ENCODE peak calls at places on chromosomes 4 and X, in six cellular contexts. O is progenitor cell of endocrine pancreas, E is breast epithelium, F is pancreas, Z is GM06990, U is A549. L is an unnamed sample.
A peak's percentile ranks its signal among the peaks of the same experiment; 100 is the strongest.

GRCh38 chr4:1010522-1011021 is 854 bp upstream of the FGFRL1 start:
- DNase-seq in O (no peak), E (no peak), F (no peak), Z (peak; percentile 61), U (peak; percentile 83), L (peak; percentile 52)

GRCh38 chrX:15761564-15762191 is 23.6 kb downstream of the CA5B start:
- DNase-seq in O (no peak), E (no peak), F (no peak), Z (no peak), U (peak; percentile 7), L (peak; percentile 8)

GRCh38 chr4:139144911-139145551 is 32.0 kb downstream of the ELF2 start:
- DNase-seq in O (no peak), E (no peak), F (no peak), Z (no peak), U (no peak), L (peak; percentile 16)

GRCh38 chrX:109384569-109385174 is 97.2 kb downstream of the GUCY2F start:
- DNase-seq in O (no peak), E (no peak), F (no peak), Z (peak; percentile 9), U (peak; percentile 11), L (peak; percentile 28)

GRCh38 chrX:1537031-1537715 is at the start of gene P2RY8:
- DNase-seq in O (no peak), E (no peak), F (no peak), Z (peak; percentile 85), U (peak; percentile 64), L (peak; percentile 60)

GRCh38 chrX:49209434-49210251 is 9.7 kb upstream of the SYP start:
- DNase-seq in O (no peak), E (no peak), F (no peak), Z (no peak), U (no peak), L (no peak)

GRCh38 chr4:7328913-7329638 is 105.7 kb downstream of the PSAPL1 start:
- DNase-seq in O (no peak), E (no peak), F (peak; percentile 71), Z (no peak), U (peak; percentile 73), L (peak; percentile 46)

GRCh38 chr4:8179771-8180170 is 19.3 kb upstream of the SH3TC1 start:
- DNase-seq in O (no peak), E (no peak), F (no peak), Z (no peak), U (no peak), L (no peak)

GRCh38 chr4:183825346-183825745 is 79.8 kb upstream of the STOX2 start:
- DNase-seq in O (no peak), E (no peak), F (no peak), Z (no peak), U (no peak), L (no peak)

GRCh38 chrX:150036181-150036580 is 97.9 kb upstream of the EOLA2 start:
- DNase-seq in O (no peak), E (no peak), F (no peak), Z (no peak), U (peak; percentile 83), L (peak; percentile 59)

GRCh38 chrX:11406109-11406755 is 113.0 kb downstream of the AMELX start:
- DNase-seq in O (no peak), E (no peak), F (no peak), Z (no peak), U (no peak), L (no peak)

GRCh38 chr4:169741569-169741968 is 16.2 kb downstream of the HPF1 start:
- DNase-seq in O (no peak), E (no peak), F (no peak), Z (no peak), U (no peak), L (no peak)

GRCh38 chrX:97132654-97133415 is 249.1 kb downstream of the RPA4 start:
- DNase-seq in O (no peak), E (no peak), F (no peak), Z (no peak), U (no peak), L (no peak)

GRCh38 chr4:146582864-146583263 is 55.8 kb upstream of the POU4F2 start:
- DNase-seq in O (no peak), E (no peak), F (no peak), Z (no peak), U (no peak), L (no peak)

GRCh38 chr4:152896819-152897218 is 39.3 kb upstream of the FHDC1 start:
- DNase-seq in O (no peak), E (no peak), F (no peak), Z (no peak), U (no peak), L (no peak)

GRCh38 chrX:9871871-9872270 is 85.6 kb downstream of the SHROOM2 start:
- DNase-seq in O (no peak), E (no peak), F (no peak), Z (no peak), U (no peak), L (no peak)

GRCh38 chr4:165905405-165906027 is 32.5 kb downstream of the TLL1 start:
- DNase-seq in O (no peak), E (no peak), F (no peak), Z (no peak), U (peak; percentile 6), L (no peak)

GRCh38 chr4:147678796-147679549 is 5.0 kb downstream of the PRMT9 start:
- DNase-seq in O (no peak), E (no peak), F (no peak), Z (no peak), U (peak; percentile 17), L (no peak)

GRCh38 chr4:147682755-147683154 is 1.2 kb downstream of the PRMT9 start:
- DNase-seq in O (no peak), E (no peak), F (no peak), Z (no peak), U (no peak), L (no peak)

GRCh38 chr4:147689062-147689461 is 5.1 kb upstream of the PRMT9 start:
- DNase-seq in O (no peak), E (no peak), F (no peak), Z (no peak), U (no peak), L (no peak)

GRCh38 chr4:147683172-147683571 is 791 bp downstream of the PRMT9 start:
- DNase-seq in O (no peak), E (no peak), F (no peak), Z (no peak), U (no peak), L (no peak)

DNA sequence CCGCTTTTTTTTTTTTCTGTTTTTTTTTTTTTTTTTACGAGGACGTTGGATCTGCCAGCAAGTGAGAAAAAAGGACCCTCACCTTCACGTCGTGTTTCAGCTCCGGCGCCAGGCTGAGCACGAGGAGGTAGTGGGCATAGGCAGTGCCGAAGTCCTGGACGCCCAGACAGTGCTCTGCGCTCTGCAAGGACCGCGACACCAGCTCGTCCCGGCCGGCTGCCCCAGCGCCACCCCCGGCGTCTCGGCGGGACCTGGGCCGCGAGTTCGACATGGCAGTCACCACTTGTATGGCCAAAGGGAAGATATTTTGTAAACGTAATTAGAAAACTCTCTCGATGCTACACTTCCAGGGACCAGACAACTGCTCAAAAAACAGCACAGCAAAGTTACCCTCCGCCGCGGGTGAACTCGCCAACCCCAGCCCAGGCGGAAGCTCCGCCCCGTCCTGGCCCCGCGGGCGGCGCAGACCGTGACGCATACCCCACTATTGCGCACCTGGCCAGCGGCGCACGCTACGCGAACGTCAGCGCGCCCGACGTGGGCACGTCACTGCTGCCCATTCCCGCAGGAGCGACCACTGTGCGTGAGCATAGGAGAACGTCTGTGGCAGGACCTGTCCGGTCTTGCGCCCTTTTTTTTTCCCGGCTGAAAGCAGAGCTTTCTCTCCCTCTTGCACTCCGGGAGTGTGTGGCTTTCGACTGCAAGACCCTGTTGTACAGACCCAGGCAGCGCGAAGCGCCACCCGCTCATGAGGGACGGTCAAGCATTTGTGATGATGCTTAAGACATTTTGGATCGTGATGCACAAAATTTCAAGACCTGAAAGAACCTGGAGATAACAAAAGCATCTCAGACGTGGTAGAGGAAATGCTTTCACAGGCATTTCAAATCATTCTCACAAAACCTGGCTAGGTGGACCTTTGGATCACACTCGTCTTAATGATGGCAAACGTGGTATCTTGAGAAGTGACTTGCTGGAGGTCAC is at the start of gene PRMT9:
- DNase-seq in O (peak; percentile 76), E (peak; percentile 88), F (peak; percentile 94), Z (peak; percentile 94), U (peak; percentile 86), L (peak; percentile 86)
- TF ChIP-seq CTCF in O (no peak), E (no peak), F (no peak), Z (no peak), U (no peak), L (no peak)

GRCh38 chr4:44210750-44211149 is 237.9 kb downstream of the KCTD8 start:
- DNase-seq in O (no peak), E (no peak), F (no peak), Z (no peak), U (no peak), L (no peak)
- TF ChIP-seq CTCF in O (peak; percentile 16), E (no peak), F (no peak), Z (no peak), U (no peak), L (no peak)

DNA sequence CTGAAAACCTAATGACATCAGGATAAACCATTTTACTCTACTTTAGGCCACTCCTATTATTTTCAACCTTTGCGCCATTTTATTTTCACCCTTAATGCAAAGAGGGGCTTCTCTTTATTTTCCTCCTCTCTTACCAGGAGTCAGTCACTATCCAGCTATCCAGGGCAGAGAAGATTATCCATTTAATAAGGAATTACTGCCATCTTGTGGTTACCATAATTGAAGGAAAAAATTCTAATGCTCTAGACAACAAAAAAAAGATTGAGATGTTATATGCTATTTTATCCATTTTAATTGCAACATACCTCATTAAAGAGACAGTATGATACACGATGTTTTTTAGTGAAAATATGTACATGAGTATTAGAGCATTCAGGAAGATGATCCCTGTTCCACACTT is 514.5 kb upstream of the FAM241A start:
- DNase-seq in O (no peak), E (no peak), F (no peak), Z (no peak), U (no peak), L (no peak)
- TF ChIP-seq CTCF in O (peak; percentile 55), E (peak; percentile 24), F (no peak), Z (peak; percentile 2), U (peak; percentile 57), L (no peak)

GRCh38 chr4:158268553-158268952 is 58.3 kb downstream of the TMEM144 start:
- DNase-seq in O (no peak), E (no peak), F (no peak), Z (no peak), U (no peak), L (no peak)
- TF ChIP-seq CTCF in O (no peak), E (no peak), F (no peak), Z (no peak), U (no peak), L (no peak)

DNA sequence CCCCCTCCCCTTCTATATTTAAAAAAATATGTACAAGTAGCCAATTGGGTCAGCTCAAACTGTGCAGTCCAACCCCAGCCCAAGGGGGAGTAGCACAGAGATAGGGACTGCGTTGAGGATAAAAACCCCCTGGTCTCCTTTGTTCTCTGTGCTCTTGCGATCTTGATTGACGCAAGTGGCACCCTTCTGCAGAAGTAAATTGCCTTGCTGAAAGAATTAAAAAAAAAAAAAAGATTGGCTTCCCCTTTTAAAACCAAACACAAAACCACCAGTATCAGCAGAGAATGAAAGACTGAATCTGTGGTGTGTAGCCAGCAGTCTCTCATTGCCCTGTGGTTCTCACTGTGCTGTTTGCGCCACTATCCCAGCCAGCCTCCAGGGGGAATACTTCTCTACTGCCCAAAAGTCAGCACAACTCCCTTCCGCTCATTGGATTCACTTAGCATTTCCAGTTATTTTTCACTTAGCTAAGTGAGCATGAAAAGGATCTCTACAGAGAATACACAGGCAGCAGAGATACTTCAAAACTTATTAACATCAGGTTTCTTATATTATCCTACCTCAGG is 29.7 kb downstream of the MANBA start:
- DNase-seq in O (no peak), E (no peak), F (no peak), Z (no peak), U (no peak), L (no peak)
- TF ChIP-seq CTCF in O (no peak), E (no peak), F (no peak), Z (no peak), U (no peak), L (no peak)

GRCh38 chr4:110510955-110511544 is 35.1 kb downstream of the ENPEP start:
- DNase-seq in O (no peak), E (no peak), F (no peak), Z (peak; percentile 26), U (peak; percentile 49), L (no peak)
- TF ChIP-seq CTCF in O (peak; percentile 85), E (peak; percentile 53), F (peak; percentile 25), Z (peak; percentile 63), U (peak; percentile 65), L (no peak)